ENCODE peak calls at places on chromosome 17, in five cellular contexts. G, I, B, K and X are unnamed samples.

GRCh38 chr17:66939461-66940114 is 24.9 kb upstream of the CACNG4 start:
- DNase-seq in K (peak), G (no peak), B (no peak), I (no peak), X (no peak)

GRCh38 chr17:77724876-77725615 is 233.5 kb upstream of the TNRC6C start:
- DNase-seq in B (no peak), G (no peak), I (no peak), K (no peak), X (no peak)

GRCh38 chr17:27256225-27257030 is 37.5 kb upstream of the WSB1 start:
- DNase-seq in G (peak), B (no peak), I (no peak), K (peak), X (peak)

GRCh38 chr17:70447588-70447987 is 278.3 kb downstream of the KCNJ2 start:
- DNase-seq in B (no peak), I (no peak), K (no peak), G (no peak), X (no peak)

GRCh38 chr17:77581480-77581879 is 377.0 kb upstream of the TNRC6C start:
- DNase-seq in K (no peak), I (peak), G (peak), B (no peak), X (peak)

GRCh38 chr17:49369089-49369488 is 7.0 kb upstream of the ZNF652 start:
- DNase-seq in B (no peak), G (no peak), I (no peak), K (no peak), X (no peak)

GRCh38 chr17:21177854-21178600 is 35.9 kb downstream of the TMEM11 start:
- DNase-seq in G (no peak), K (no peak), I (no peak), B (no peak), X (no peak)

GRCh38 chr17:29909604-29910003 is 20.4 kb downstream of the SSH2 start:
- DNase-seq in I (no peak), K (no peak), B (no peak), G (peak), X (peak)

GRCh38 chr17:64281962-64282752 is 19.1 kb upstream of the TEX2 start:
- DNase-seq in K (peak), I (no peak), G (peak), B (peak), X (peak)

GRCh38 chr17:77107506-77108433 is 33.0 kb upstream of the SEC14L1 start:
- DNase-seq in K (peak), I (no peak), G (peak), B (no peak), X (no peak)

GRCh38 chr17:49703557-49704277 is 4.0 kb downstream of the SLC35B1 start:
- DNase-seq in I (no peak), K (peak), B (no peak), G (peak), X (peak)

GRCh38 chr17:15271731-15272130 is 6.6 kb upstream of the PMP22 start:
- DNase-seq in K (no peak), I (no peak), B (no peak), G (peak), X (peak)

GRCh38 chr17:63986842-63987615 is 11.1 kb upstream of the PRR29 start:
- DNase-seq in G (no peak), I (no peak), K (peak), B (no peak), X (no peak)

GRCh38 chr17:28406478-28406824 is 439 bp upstream of the SLC46A1 start:
- DNase-seq in B (no peak), G (no peak), K (no peak), I (no peak), X (no peak)

GRCh38 chr17:38601539-38602351 is 4.0 kb downstream of the SRCIN1 start:
- DNase-seq in I (no peak), K (peak), B (no peak), G (no peak), X (no peak)

GRCh38 chr17:44444735-44445105 is 55.3 kb upstream of the ITGA2B start:
- DNase-seq in K (peak), I (peak), G (peak), B (no peak), X (peak)

GRCh38 chr17:77602883-77603640 is 355.4 kb upstream of the TNRC6C start:
- DNase-seq in K (no peak), B (no peak), G (no peak), I (no peak), X (no peak)

GRCh38 chr17:39935896-39936295 is 8.4 kb downstream of the LRRC3C start:
- DNase-seq in I (no peak), G (peak), B (no peak), K (peak), X (peak)

GRCh38 chr17:57599271-57600045 is 145.6 kb downstream of the CCDC182 start:
- DNase-seq in B (no peak), G (no peak), K (no peak), I (no peak), X (no peak)

GRCh38 chr17:32664936-32665583 is 178.3 kb downstream of the CDK5R1 start:
- DNase-seq in I (no peak), G (no peak), B (no peak), K (no peak), X (no peak)

GRCh38 chr17:39943702-39944392 is 16.3 kb downstream of the LRRC3C start:
- DNase-seq in K (peak), G (no peak), B (no peak), I (no peak), X (no peak)

GRCh38 chr17:21363776-21364642 is 12.1 kb upstream of the KCNJ12 start:
- DNase-seq in G (no peak), I (no peak), B (no peak), K (peak), X (no peak)

GRCh38 chr17:38908676-38909181 is 16.7 kb upstream of the LASP1NB start:
- DNase-seq in B (no peak), K (peak), G (no peak), I (no peak), X (no peak)

GRCh38 chr17:42563543-42563942 is 1.6 kb downstream of the COASY start:
- DNase-seq in I (no peak), B (no peak), G (no peak), K (no peak), X (no peak)

GRCh38 chr17:18916816-18917496 is 35.0 kb upstream of the SLC5A10 start:
- DNase-seq in K (peak), G (peak), I (no peak), B (no peak), X (no peak)

GRCh38 chr17:18219016-18219415 is 6.4 kb upstream of the LLGL1 start:
- DNase-seq in G (peak), I (no peak), B (no peak), K (peak), X (peak)

GRCh38 chr17:81165246-81166032 is at the start of gene PVALEF:
- DNase-seq in K (peak), G (no peak), I (no peak), B (peak), X (no peak)

GRCh38 chr17:5950871-5951270 is 119.3 kb upstream of the WSCD1 start:
- DNase-seq in B (no peak), G (no peak), K (no peak), I (no peak), X (no peak)

GRCh38 chr17:39916918-39917317 is 1.5 kb downstream of the GSDMB start:
- DNase-seq in G (peak), B (no peak), I (no peak), K (no peak), X (no peak)

DNA sequence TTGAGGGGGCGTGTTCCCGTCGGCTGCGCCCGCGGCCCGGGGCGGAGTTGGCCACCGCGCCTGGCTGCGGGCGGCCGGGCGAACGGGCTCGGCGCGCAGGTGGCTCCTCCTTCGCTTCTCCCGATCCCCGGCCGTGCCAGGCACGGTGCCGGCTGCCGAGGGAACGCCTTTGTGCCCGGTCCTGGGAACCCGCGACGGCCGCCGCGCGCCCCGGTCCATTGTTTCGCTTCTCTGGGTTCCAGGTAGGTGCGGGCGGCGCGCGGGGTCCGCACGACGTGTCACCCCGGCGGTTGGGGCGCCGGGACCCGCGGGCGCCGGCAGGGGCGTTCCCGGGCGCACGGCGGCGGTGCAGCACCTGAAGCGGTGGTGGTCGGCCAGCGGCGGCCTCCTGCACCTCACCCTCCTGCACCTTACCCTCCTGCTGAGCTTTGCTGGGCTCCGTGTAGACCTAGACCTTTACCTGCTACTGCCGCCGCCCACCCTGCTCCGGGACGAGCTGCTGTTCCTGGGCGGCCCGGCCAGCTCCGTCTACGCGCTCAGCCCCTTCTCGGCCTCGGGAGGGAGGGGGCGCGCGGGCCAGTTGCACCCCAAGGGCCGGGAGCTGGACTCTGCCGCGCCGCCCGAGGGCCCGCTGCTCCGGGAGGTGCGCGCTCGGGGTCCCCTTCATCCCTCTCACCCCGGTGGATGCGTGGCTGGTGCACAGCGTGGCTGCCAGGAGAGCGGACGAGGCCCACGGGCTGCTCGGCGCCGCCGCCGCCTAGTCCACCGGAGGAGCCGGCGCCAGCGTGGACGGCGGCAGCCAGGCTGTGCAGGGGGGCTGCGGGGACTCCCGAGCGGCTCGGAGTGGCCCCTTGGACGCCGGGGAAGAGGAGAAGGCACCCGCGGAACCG is 99.9 kb downstream of the EFCAB13 start:
- DNase-seq in B (no peak), G (no peak), I (no peak), K (peak), X (peak)
- H2AFZ ChIP-seq in B (no peak), G (peak), I (peak), K (no peak), X (peak)

DNA sequence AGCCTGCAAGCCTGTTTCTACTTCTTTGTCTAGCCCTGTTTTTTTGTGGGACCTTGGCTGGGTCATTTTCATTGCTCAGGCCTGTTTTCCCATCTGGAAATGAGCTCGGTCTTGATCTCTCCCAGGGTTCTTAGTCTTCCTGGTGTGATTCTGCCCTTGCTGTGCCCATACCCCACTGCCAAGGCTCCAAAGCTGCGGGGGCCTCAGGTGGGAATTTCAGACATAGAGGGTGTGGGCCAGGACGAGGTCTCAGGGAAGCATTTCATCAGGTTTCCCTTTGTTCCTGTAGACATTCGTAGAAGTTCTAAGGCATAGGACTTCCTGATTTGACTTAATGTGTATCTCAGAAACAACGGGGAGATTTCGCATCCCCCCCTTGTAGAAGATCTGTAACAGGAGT is 5.8 kb downstream of the MPRIP start:
- DNase-seq in I (no peak), G (no peak), K (no peak), B (no peak), X (no peak)
- H3K27ac ChIP-seq in I (no peak), G (no peak), K (peak), B (no peak), X (no peak)

GRCh38 chr17:12254460-12254859 is 233.8 kb downstream of the MAP2K4 start:
- DNase-seq in G (no peak), B (no peak), K (no peak), I (no peak), X (no peak)
- H2AFZ ChIP-seq in G (no peak), B (no peak), K (no peak), I (no peak), X (no peak)

GRCh38 chr17:3772764-3773163 is 28.2 kb downstream of the ITGAE start:
- DNase-seq in B (no peak), G (no peak), K (peak), I (no peak), X (no peak)

GRCh38 chr17:3768786-3769185 is 32.2 kb downstream of the ITGAE start:
- DNase-seq in B (no peak), K (no peak), G (no peak), I (no peak), X (no peak)

GRCh38 chr17:3768341-3768740 is 32.6 kb downstream of the ITGAE start:
- DNase-seq in K (no peak), B (no peak), I (no peak), G (no peak), X (no peak)

GRCh38 chr17:3771140-3771539 is 29.8 kb downstream of the ITGAE start:
- DNase-seq in K (peak), G (no peak), I (no peak), B (no peak), X (no peak)

GRCh38 chr17:3770471-3770870 is 30.5 kb downstream of the ITGAE start:
- DNase-seq in G (no peak), B (no peak), I (no peak), K (peak), X (no peak)
- H3K27ac ChIP-seq in G (no peak), B (no peak), I (no peak), K (no peak), X (no peak)

DNA sequence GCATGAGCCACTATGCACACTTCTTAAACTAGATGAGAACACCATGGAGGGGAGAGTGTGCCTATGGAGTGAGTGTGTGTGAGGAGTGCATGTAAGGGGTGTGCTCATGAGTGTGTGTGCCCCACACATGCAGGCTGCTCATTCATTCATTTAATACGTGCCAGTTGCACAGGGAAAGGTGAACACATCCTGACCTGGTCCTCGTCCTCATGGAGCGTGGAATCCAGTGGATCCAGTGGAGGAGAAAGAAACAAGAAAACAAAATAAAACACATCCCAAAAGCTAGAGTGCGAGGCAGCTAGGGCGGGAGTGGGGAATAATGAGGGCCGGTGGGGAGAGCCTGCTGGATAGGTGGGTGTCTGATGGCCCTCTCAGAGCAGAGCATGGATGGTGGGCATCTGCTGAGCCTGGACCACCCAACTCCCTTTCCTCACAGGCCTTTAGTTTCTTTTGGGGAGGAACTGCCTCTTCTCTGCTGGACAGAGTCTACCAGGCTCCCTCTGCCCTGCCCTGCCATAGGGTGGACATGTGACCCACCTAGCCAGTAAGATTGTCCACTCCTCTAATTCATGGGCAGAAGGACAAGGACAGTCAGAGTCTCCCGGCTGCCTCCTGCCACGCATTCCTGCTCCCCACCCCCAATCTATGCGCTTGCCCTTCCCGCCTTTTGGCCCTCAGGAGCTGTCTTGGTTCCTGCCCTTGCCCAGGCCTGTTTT is 204.3 kb downstream of the RAB11FIP4 start:
- DNase-seq in B (no peak), I (no peak), G (no peak), K (peak), X (no peak)
- H2AFZ ChIP-seq in B (peak), I (peak), G (peak), K (no peak), X (no peak)